ENCODE peak calls at places on chromosomes 11 and 22, in eight cellular contexts. H, O, T, A, L, Y, E and R are unnamed samples.

GRCh38 chr11:35030716-35031213 is 108.2 kb upstream of the CD44 start:
- DNase-seq in H (peak; percentile 30), Y (no peak), O (no peak), A (peak; percentile 6), T (no peak), E (peak; percentile 99), L (peak; percentile 92), R (peak; percentile 83)

GRCh38 chr11:82268627-82269026 is 465.0 kb downstream of the FAM181B start:
- DNase-seq in A (no peak), E (no peak), O (no peak), T (no peak), L (no peak), H (no peak), Y (no peak), R (no peak)

GRCh38 chr11:130159657-130160459 is at the start of gene ST14:
- DNase-seq in H (no peak), O (peak; percentile 89), A (peak; percentile 88), L (no peak), T (peak; percentile 92), Y (peak; percentile 91), E (no peak), R (no peak)

GRCh38 chr22:21445437-21446127 is 21.6 kb upstream of the TMEM191C start:
- DNase-seq in L (no peak), Y (peak; percentile 61), H (no peak), E (no peak), T (no peak), A (no peak), O (peak; percentile 18), R (no peak)

GRCh38 chr11:102581091-102581490 is 44.0 kb downstream of the MMP20 start:
- DNase-seq in A (no peak), L (no peak), O (no peak), H (no peak), T (no peak), Y (no peak), E (no peak), R (no peak)

GRCh38 chr11:4071828-4072421 is 22.7 kb upstream of the RRM1 start:
- DNase-seq in E (no peak), L (no peak), O (no peak), H (no peak), T (no peak), A (no peak), Y (no peak), R (no peak)

GRCh38 chr11:18245396-18245795 is 3.1 kb downstream of the SAA2 start:
- DNase-seq in T (no peak), O (no peak), A (no peak), H (no peak), L (no peak), E (peak; percentile 10), Y (no peak), R (peak; percentile 10)

GRCh38 chr11:117819096-117820040 is 5.2 kb downstream of the FXYD2 start:
- DNase-seq in O (peak; percentile 66), E (peak; percentile 71), T (peak; percentile 78), Y (no peak), H (no peak), A (peak; percentile 73), L (peak; percentile 85), R (peak; percentile 71)

GRCh38 chr22:37162221-37163095 is 12.7 kb upstream of the IL2RB start:
- DNase-seq in T (no peak), A (no peak), L (no peak), H (peak; percentile 72), O (no peak), E (no peak), Y (no peak), R (no peak)

GRCh38 chr11:118366287-118366686 is 6.9 kb downstream of the UBE4A start:
- DNase-seq in L (no peak), O (no peak), A (no peak), Y (no peak), T (no peak), E (no peak), H (no peak), R (no peak)

GRCh38 chr22:46815132-46815531 is 52.7 kb downstream of the TBC1D22A start:
- DNase-seq in Y (no peak), L (no peak), O (peak; percentile 73), E (no peak), H (no peak), A (no peak), T (peak; percentile 86), R (no peak)

GRCh38 chr11:132448334-132448995 is 1078.0 kb downstream of the NTM start:
- DNase-seq in A (no peak), H (no peak), E (no peak), T (no peak), L (no peak), O (no peak), Y (no peak), R (no peak)

GRCh38 chr11:27211370-27212127 is 151.5 kb downstream of the CCDC34 start:
- DNase-seq in Y (no peak), L (no peak), E (no peak), T (no peak), H (no peak), O (no peak), A (no peak), R (no peak)

DNA sequence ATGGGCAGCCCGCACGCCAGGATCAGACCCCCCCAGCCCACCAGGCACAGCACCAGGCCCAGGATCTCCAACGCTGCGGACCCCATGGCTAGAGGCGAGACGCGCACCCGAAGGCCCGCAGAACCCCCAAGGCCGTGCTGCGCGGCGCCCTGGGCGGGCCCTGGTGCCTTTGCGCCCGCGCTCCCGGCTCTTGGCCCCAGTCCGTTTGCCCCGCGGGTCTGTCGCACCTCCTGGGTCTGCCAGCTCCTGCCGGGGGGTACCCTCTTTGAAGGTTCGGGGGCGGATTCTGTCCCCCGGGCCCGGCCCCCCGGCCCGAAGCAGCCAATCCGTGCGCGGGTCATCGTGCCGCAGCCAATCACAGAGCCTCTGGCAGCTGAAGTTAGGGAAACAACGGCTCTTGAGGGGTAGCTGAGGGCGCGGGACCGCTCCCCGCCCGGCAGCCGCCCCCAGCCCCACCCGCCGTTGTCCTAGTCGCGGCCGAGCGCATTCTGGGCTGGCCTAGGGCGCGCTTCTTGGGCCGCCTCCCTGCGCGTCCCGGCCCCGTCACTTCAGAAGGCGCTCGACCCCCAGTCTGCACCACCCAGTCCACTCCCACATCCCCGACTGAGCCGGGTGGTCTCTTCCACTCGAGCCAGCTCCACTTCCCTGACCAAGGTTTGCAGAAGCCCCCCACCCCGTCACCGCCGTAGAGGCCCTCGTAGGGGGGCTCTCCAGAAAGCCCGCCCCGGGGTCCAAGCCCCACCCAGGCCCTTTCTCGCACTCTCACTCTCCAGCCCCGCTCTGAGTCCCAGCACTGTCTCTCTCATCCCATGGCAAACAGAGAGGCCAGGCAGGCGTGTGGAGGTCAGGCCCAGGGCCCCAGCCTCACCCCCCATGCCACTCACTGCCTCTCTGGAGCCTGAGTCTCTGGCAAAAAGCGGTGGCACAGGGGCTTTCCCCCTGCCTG is at the start of gene CLDN5:
- DNase-seq in A (peak; percentile 30), E (no peak), L (peak; percentile 19), T (no peak), Y (no peak), O (no peak), H (no peak), R (no peak)
- H3K4me3 ChIP-seq in A (peak within 1 kb of the TSS; percentile 25), E (no peak within 1 kb of the TSS), L (peak within 1 kb of the TSS; percentile 35), T (peak within 1 kb of the TSS; percentile 27), Y (peak within 1 kb of the TSS; percentile 49), O (peak within 1 kb of the TSS; percentile 37), H (peak within 1 kb of the TSS; percentile 41), R (peak within 1 kb of the TSS; percentile 33)

GRCh38 chr22:41722496-41722895 is 23.2 kb downstream of the MEI1 start:
- DNase-seq in T (no peak), O (no peak), A (no peak), H (no peak), E (no peak), Y (no peak), L (no peak), R (no peak)
- TF ChIP-seq CTCF in T (no peak), O (no peak), A (no peak), H (no peak), E (no peak), Y (no peak), L (no peak), R (no peak)

DNA sequence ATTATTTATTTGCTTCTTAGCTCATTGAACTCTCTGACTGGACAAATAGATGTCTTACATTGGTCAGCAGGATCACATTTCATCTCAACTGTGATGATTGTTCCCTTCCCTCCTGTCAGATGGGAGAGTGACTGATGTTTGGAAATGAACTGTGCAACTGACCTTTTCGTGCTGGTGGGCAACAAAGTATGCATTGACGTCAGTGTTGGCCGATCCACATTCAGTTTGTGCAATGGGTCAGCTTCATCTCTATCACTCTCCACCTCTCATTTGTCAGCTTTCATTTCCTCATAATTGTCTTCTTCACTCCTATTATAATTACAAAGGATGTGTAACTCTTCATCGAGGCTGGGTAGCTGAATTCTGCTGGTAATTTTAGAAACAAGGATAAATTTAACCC is 71.3 kb downstream of the PPP2R1B start:
- DNase-seq in O (no peak), H (no peak), A (no peak), T (no peak), E (peak; percentile 99), Y (no peak), L (peak; percentile 87), R (peak; percentile 80)
- H3K4me3 ChIP-seq in O (no peak overlapping the region), H (no peak overlapping the region), A (no peak overlapping the region), T (no peak overlapping the region), E (no peak overlapping the region), Y (no peak overlapping the region), L (no peak overlapping the region), R (no peak overlapping the region)

GRCh38 chr22:19123936-19124335 is 1.7 kb upstream of the DGCR2 start:
- DNase-seq in A (no peak), Y (no peak), E (no peak), O (no peak), L (no peak), H (no peak), T (no peak), R (no peak)

GRCh38 chr22:19122143-19122751 is at the start of gene DGCR2:
- DNase-seq in E (peak; percentile 93), L (peak; percentile 96), T (peak; percentile 98), O (peak; percentile 98), Y (peak; percentile 99), A (peak; percentile 95), H (peak; percentile 96), R (peak; percentile 94)

GRCh38 chr22:19124377-19124776 is 2.2 kb upstream of the DGCR2 start:
- DNase-seq in L (no peak), O (no peak), A (no peak), E (no peak), T (no peak), Y (no peak), H (no peak), R (no peak)

GRCh38 chr22:19121631-19122142 is 525 bp downstream of the DGCR2 start:
- DNase-seq in O (peak; percentile 65), H (peak; percentile 39), A (peak; percentile 88), T (peak; percentile 79), E (no peak), Y (peak; percentile 84), L (no peak), R (no peak)

DNA sequence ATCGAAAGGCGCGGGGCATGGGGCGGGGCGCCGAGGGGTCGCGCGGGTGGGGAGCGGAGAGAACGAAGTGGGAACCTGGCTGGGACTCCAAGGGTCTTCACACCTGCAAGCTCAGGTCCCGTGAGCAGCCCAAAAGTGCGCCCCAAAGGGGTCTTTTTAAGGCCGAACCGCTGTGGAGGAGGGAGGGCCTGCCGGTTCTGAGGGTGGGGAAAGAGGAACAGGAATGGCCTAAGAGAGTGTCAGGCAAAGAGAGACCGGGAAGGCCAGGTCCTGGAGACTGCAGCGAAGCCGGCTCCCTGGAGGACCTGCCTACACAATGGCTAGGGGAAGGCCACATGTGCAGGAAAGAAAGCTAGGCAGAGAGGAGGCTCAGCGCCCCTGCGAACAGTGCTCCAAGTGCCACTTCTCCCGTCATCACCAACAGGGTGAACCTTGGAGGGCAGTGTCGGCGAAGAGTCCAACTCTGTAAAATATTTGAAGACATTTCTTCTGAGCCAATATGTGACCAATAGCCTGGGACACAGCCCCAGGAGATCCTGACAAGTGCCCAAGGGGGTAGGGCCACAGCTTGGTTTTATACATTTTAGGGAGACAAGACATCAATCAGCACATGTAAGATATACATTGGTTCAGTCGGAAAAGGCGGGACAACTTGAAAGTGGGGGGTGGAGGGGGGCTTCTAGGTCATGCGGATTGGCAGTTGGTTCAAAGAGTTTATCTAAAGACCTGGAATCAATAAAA is 710 bp upstream of the DGCR2 start:
- DNase-seq in Y (no peak), O (peak; percentile 49), T (no peak), L (no peak), E (no peak), H (no peak), A (peak; percentile 50), R (peak; percentile 9)
- TF ChIP-seq CTCF in Y (no peak), O (no peak), T (no peak), L (no peak), E (no peak), H (no peak), A (no peak), R (no peak)